ENCODE peak calls at places on chromosome 7, in four cellular contexts. L, S, Q and U are unnamed samples.

GRCh38 chr7:157002819-157003421 is 7.5 kb downstream of the MNX1 start:
- DNase-seq in L (no peak), S (no peak), Q (no peak), U (no peak)

GRCh38 chr7:27099224-27099838 is 3.2 kb downstream of the HOXA2 start:
- DNase-seq in L (no peak), S (no peak), Q (no peak), U (no peak)

GRCh38 chr7:40437498-40437897 is 302.7 kb downstream of the SUGCT start:
- DNase-seq in L (no peak), S (peak; percentile 97), Q (no peak), U (no peak)

GRCh38 chr7:16078076-16078952 is 343.0 kb downstream of the CRPPA start:
- DNase-seq in L (no peak), S (peak; percentile 60), Q (peak; percentile 2), U (no peak)

GRCh38 chr7:6516387-6516983 is 34.8 kb downstream of the GRID2IP start:
- DNase-seq in L (peak; percentile 86), S (peak; percentile 85), Q (peak; percentile 70), U (peak; percentile 68)

GRCh38 chr7:121322460-121322859 is 6.3 kb upstream of the WNT16 start:
- DNase-seq in L (no peak), S (no peak), Q (no peak), U (no peak)

GRCh38 chr7:130350945-130351663 is 6.5 kb downstream of the CPA5 start:
- DNase-seq in L (no peak), S (no peak), Q (no peak), U (no peak)

GRCh38 chr7:128201067-128201689 is 39.9 kb upstream of the LEP start:
- DNase-seq in L (no peak), S (no peak), Q (no peak), U (peak; percentile 21)

GRCh38 chr7:151897201-151897711 is 20.3 kb upstream of the PRKAG2 start:
- DNase-seq in L (no peak), S (no peak), Q (no peak), U (no peak)

GRCh38 chr7:22726849-22727792 is at the start of gene IL6:
- DNase-seq in L (peak; percentile 92), S (peak; percentile 95), Q (no peak), U (no peak)

GRCh38 chr7:280461-280860 is 9.5 kb upstream of the FOXL3 start:
- DNase-seq in L (peak; percentile 28), S (no peak), Q (no peak), U (no peak)

GRCh38 chr7:20786779-20787651 is at the start of gene SP8:
- DNase-seq in L (no peak), S (no peak), Q (no peak), U (no peak)

GRCh38 chr7:1716263-1717094 is 46.4 kb downstream of the ELFN1 start:
- DNase-seq in L (no peak), S (peak; percentile 25), Q (no peak), U (no peak)

GRCh38 chr7:22110881-22111280 is 165.2 kb upstream of the CDCA7L start:
- DNase-seq in L (no peak), S (no peak), Q (no peak), U (no peak)

GRCh38 chr7:144792050-144792449 is 43.8 kb downstream of the TPK1 start:
- DNase-seq in L (no peak), S (no peak), Q (no peak), U (no peak)

GRCh38 chr7:155007947-155008346 is 5.0 kb upstream of the PAXIP1 start:
- DNase-seq in L (no peak), S (no peak), Q (no peak), U (no peak)

GRCh38 chr7:13416071-13416470 is 573.4 kb downstream of the ETV1 start:
- DNase-seq in L (no peak), S (no peak), Q (no peak), U (no peak)

GRCh38 chr7:153193144-153193595 is 433.6 kb downstream of the ACTR3B start:
- DNase-seq in L (no peak), S (no peak), Q (no peak), U (no peak)

GRCh38 chr7:74575083-74575803 is 82.3 kb upstream of the GTF2I start:
- DNase-seq in L (no peak), S (peak; percentile 33), Q (no peak), U (no peak)

GRCh38 chr7:102189756-102190155 is 96.9 kb upstream of the SH2B2 start:
- DNase-seq in L (peak; percentile 75), S (no peak), Q (no peak), U (no peak)

GRCh38 chr7:94452257-94452656 is 57.4 kb upstream of the CASD1 start:
- DNase-seq in L (no peak), S (no peak), Q (no peak), U (no peak)

GRCh38 chr7:103532955-103533354 is 86.9 kb upstream of the SLC26A5 start:
- DNase-seq in L (no peak), S (no peak), Q (no peak), U (no peak)

GRCh38 chr7:17696422-17696821 is 243.9 kb downstream of the SNX13 start:
- DNase-seq in L (peak; percentile 89), S (peak; percentile 82), Q (no peak), U (no peak)

GRCh38 chr7:82444220-82445049 is 858 bp upstream of the CACNA2D1 start:
- DNase-seq in L (no peak), S (peak; percentile 23), Q (no peak), U (no peak)

GRCh38 chr7:133934262-133934973 is 192.7 kb upstream of the LRGUK start:
- DNase-seq in L (no peak), S (no peak), Q (no peak), U (no peak)

GRCh38 chr7:122310119-122311021 is 5.8 kb upstream of the FEZF1 start:
- DNase-seq in L (peak; percentile 38), S (no peak), Q (no peak), U (no peak)

GRCh38 chr7:146510088-146510680 is 393.6 kb downstream of the CNTNAP2 start:
- DNase-seq in L (no peak), S (no peak), Q (no peak), U (no peak)

GRCh38 chr7:84248267-84248666 is 53.7 kb upstream of the SEMA3A start:
- DNase-seq in L (no peak), S (no peak), Q (no peak), U (no peak)

GRCh38 chr7:114759347-114760062 is 162.4 kb upstream of the MDFIC start:
- DNase-seq in L (no peak), S (peak; percentile 23), Q (no peak), U (no peak)

GRCh38 chr7:112654322-112655216 is 135.6 kb downstream of the TMEM168 start:
- DNase-seq in L (no peak), S (peak; percentile 45), Q (no peak), U (no peak)

GRCh38 chr7:147722119-147722518 is 868.4 kb upstream of the C7orf33 start:
- DNase-seq in L (no peak), S (no peak), Q (no peak), U (no peak)

GRCh38 chr7:90192876-90193765 is 18.4 kb upstream of the STEAP2 start:
- DNase-seq in L (no peak), S (peak; percentile 25), Q (no peak), U (no peak)

GRCh38 chr7:73999664-74000420 is 28.1 kb upstream of the ELN start:
- DNase-seq in L (peak; percentile 68), S (peak; percentile 88), Q (no peak), U (no peak)

GRCh38 chr7:130874071-130874915 is 140.3 kb upstream of the KLF14 start:
- DNase-seq in L (no peak), S (no peak), Q (no peak), U (no peak)

GRCh38 chr7:91263359-91264082 is 712 bp upstream of the FZD1 start:
- DNase-seq in L (peak; percentile 63), S (peak; percentile 49), Q (no peak), U (no peak)

GRCh38 chr7:158973440-158973839 is 117.1 kb downstream of the DYNC2I1 start:
- DNase-seq in L (peak; percentile 69), S (peak; percentile 8), Q (no peak), U (peak; percentile 46)